ENCODE peak calls at places on chromosomes 13 and 19, in seven cellular contexts. E is cardiac muscle cell, V is A549, K is ovary, J is A673, T is HAP-1, N is left ventricle myocardium inferior. I is an unnamed sample. For H3K4me1, the result is how much of the 10 kb centered on the place peaks cover.

GRCh38 chr13:110102053-110102452 is 204.9 kb downstream of the COL4A1 start:
- DNase-seq in E (no peak), V (no peak), K (no peak), J (no peak), T (no peak), N (no peak), I (no peak)

GRCh38 chr19:3932931-3933810 is at the start of gene NMRK2:
- DNase-seq in E (peak), V (no peak), K (no peak), J (no peak), T (no peak), N (peak), I (no peak)

GRCh38 chr13:96821381-96821780 is 172.9 kb downstream of the OXGR1 start:
- DNase-seq in E (no peak), V (no peak), K (no peak), J (no peak), T (no peak), N (no peak), I (no peak)

GRCh38 chr19:18418725-18419194 is 438 bp upstream of the SSBP4 start:
- DNase-seq in E (no peak), V (no peak), K (no peak), J (peak), T (peak), N (no peak), I (no peak)

GRCh38 chr13:99797716-99798115 is 173.9 kb downstream of the ZIC5 start:
- DNase-seq in E (no peak), V (no peak), K (no peak), J (no peak), T (no peak), N (no peak), I (no peak)

GRCh38 chr19:27676877-27677276 is 1536.1 kb downstream of the UQCRFS1 start:
- DNase-seq in E (no peak), V (no peak), K (no peak), J (no peak), T (no peak), N (no peak), I (no peak)

GRCh38 chr13:24557121-24557520 is 44.5 kb upstream of the PARP4 start:
- DNase-seq in E (no peak), V (no peak), K (no peak), J (no peak), T (no peak), N (no peak), I (no peak)

GRCh38 chr19:49533551-49534488 is 6.0 kb downstream of the RCN3 start:
- DNase-seq in E (peak), V (peak), K (peak), J (peak), T (peak), N (peak), I (peak)

GRCh38 chr19:39645800-39646411 is 9.8 kb upstream of the LGALS16 start:
- DNase-seq in E (peak), V (no peak), K (no peak), J (peak), T (no peak), N (no peak), I (no peak)

GRCh38 chr19:45798995-45799517 is 6.4 kb upstream of the DMWD start:
- DNase-seq in E (peak), V (peak), K (peak), J (peak), T (peak), N (peak), I (peak)

GRCh38 chr19:35468637-35469036 is 20.6 kb downstream of the FFAR2 start:
- DNase-seq in E (peak), V (peak), K (peak), J (peak), T (no peak), N (peak), I (peak)

GRCh38 chr13:114054269-114054668 is 78.2 kb downstream of the RASA3 start:
- DNase-seq in E (no peak), V (no peak), K (no peak), J (peak), T (no peak), N (no peak), I (peak)

GRCh38 chr13:36512771-36513170 is 80.5 kb downstream of the CCNA1 start:
- DNase-seq in E (no peak), V (no peak), K (no peak), J (no peak), T (no peak), N (no peak), I (no peak)

GRCh38 chr13:20714563-20715339 is 11.3 kb downstream of the IL17D start:
- DNase-seq in E (no peak), V (no peak), K (peak), J (no peak), T (no peak), N (peak), I (no peak)

GRCh38 chr19:46631481-46631880 is 4.5 kb downstream of the GNG8 start:
- DNase-seq in E (no peak), V (no peak), K (no peak), J (peak), T (no peak), N (peak), I (peak)

GRCh38 chr13:38350114-38350617 is 515 bp downstream of the UFM1 start:
- DNase-seq in E (peak), V (peak), K (peak), J (no peak), T (no peak), N (peak), I (peak)

GRCh38 chr19:4425531-4425930 is 23.1 kb downstream of the CHAF1A start:
- DNase-seq in E (no peak), V (no peak), K (no peak), J (no peak), T (no peak), N (no peak), I (no peak)

GRCh38 chr13:20436505-20436904 is 89.2 kb downstream of the CRYL1 start:
- DNase-seq in E (no peak), V (no peak), K (no peak), J (no peak), T (no peak), N (no peak), I (no peak)

GRCh38 chr13:89061821-89062220 is 1390.7 kb downstream of the SLITRK5 start:
- DNase-seq in E (no peak), V (no peak), K (no peak), J (no peak), T (no peak), N (no peak), I (no peak)

GRCh38 chr19:3479819-3480215 is 508 bp downstream of the SMIM24 start:
- DNase-seq in E (no peak), V (no peak), K (no peak), J (peak), T (no peak), N (no peak), I (peak)

GRCh38 chr13:102873653-102874052 is 27.8 kb downstream of the ERCC5 start:
- DNase-seq in E (no peak), V (no peak), K (no peak), J (no peak), T (no peak), N (no peak), I (no peak)

GRCh38 chr13:31119966-31120733 is 41.6 kb downstream of the HSPH1 start:
- DNase-seq in E (no peak), V (no peak), K (no peak), J (no peak), T (no peak), N (no peak), I (no peak)

GRCh38 chr19:48061401-48062344 is 17.8 kb upstream of the CABP5 start:
- DNase-seq in E (no peak), V (no peak), K (no peak), J (no peak), T (no peak), N (no peak), I (no peak)

GRCh38 chr19:29528946-29529645 is 3.3 kb downstream of the VSTM2B start:
- DNase-seq in E (no peak), V (peak), K (no peak), J (no peak), T (no peak), N (no peak), I (no peak)

GRCh38 chr19:5767949-5768348 is 16.6 kb downstream of the PRR22 start:
- DNase-seq in E (no peak), V (no peak), K (no peak), J (no peak), T (no peak), N (no peak), I (no peak)

GRCh38 chr13:59914556-59914955 is 249.2 kb downstream of the DIAPH3 start:
- DNase-seq in E (no peak), V (no peak), K (no peak), J (no peak), T (no peak), N (no peak), I (no peak)

GRCh38 chr13:67048793-67049150 is 181.4 kb downstream of the PCDH9 start:
- DNase-seq in E (no peak), V (no peak), K (no peak), J (no peak), T (no peak), N (no peak), I (no peak)

GRCh38 chr13:21032656-21033055 is 28.7 kb downstream of the LATS2 start:
- DNase-seq in E (no peak), V (no peak), K (no peak), J (no peak), T (no peak), N (no peak), I (no peak)

GRCh38 chr19:1908364-1908678 is 3.1 kb downstream of the ADAT3 start:
- DNase-seq in E (no peak), V (no peak), K (no peak), J (no peak), T (no peak), N (no peak), I (no peak)
- H3K4me1 ChIP-seq in E (under half), V (under half), K (under half), J (under half), T (under half), N (under half), I (under half)

DNA sequence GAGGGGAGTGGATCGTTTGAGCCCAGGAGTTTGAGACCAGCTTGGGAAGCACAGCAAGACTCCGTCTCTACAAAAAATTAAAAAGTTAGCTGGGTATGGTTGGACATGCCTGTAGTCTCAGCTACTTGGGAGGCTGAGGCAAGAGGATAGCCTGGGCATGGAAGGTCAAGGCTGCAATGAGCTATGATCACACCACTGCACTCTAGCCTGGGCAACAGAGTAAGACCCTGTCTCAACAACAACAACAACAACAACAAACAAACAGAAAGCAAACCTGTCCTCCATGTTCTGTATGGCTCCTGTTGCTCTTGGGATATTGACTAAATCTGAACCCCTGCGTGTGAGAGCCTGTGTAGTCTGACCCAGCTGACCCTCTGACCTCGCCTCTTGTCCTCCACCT is 14.9 kb downstream of the CEBPA start:
- DNase-seq in E (no peak), V (no peak), K (no peak), J (no peak), T (no peak), N (no peak), I (no peak)
- H3K4me1 ChIP-seq in E (under half), V (under half), K (under half), J (under half), T (under half), N (under half), I (under half)

DNA sequence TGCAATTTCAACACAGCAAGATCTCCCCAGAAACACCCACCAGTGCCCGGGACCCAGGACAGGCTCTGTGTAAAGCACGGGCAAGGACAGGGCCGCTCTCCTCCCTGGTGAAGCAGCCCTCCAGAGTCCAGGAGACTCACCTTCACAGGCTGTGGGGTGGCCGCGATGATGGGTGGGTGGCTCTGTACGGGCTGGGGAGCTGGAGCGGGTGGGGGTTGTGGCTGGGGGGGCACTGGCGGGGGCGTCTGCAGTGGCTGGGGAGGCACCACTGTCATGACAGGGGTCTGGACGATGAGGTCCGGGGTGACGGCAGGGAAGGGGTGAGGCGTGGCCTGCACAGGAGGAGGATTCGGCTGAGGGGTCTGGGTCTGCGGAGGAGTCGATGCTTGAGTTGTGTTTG is 33.0 kb upstream of the EPHX3 start:
- DNase-seq in E (no peak), V (no peak), K (no peak), J (no peak), T (no peak), N (no peak), I (no peak)
- H3K4me1 ChIP-seq in E (under half), V (under half), K (under half), J (under half), T (under half), N (half or more), I (under half)

GRCh38 chr19:17309198-17309961 is at the start of gene DDA1:
- DNase-seq in E (peak), V (peak), K (peak), J (peak), T (peak), N (peak), I (peak)
- H3K4me1 ChIP-seq in E (under half), V (under half), K (under half), J (under half), T (under half), N (half or more), I (under half)

GRCh38 chr13:97978661-97979450 is 25.4 kb downstream of the IPO5 start:
- DNase-seq in E (no peak), V (no peak), K (no peak), J (peak), T (peak), N (no peak), I (no peak)
- H3K4me1 ChIP-seq in E (under half), V (under half), K (under half), J (under half), T (under half), N (under half), I (under half)